ENCODE peak calls at places on chromosomes 3 and 15, in seven cellular contexts. S, N, A, D, W, Z and V are unnamed samples.

GRCh38 chr15:59232476-59232875 is 25.8 kb downstream of the LDHAL6B start:
- DNase-seq in A (no peak), S (peak), N (no peak), Z (no peak), D (no peak), W (no peak), V (peak)

GRCh38 chr3:58471025-58471887 is 20.6 kb upstream of the KCTD6 start:
- DNase-seq in D (no peak), S (peak), W (no peak), N (peak), Z (peak), A (peak), V (peak)

GRCh38 chr15:94864600-94864999 is 633.2 kb downstream of the MCTP2 start:
- DNase-seq in W (no peak), D (no peak), Z (no peak), N (no peak), S (no peak), A (no peak), V (no peak)

GRCh38 chr15:41241251-41241964 is 10.3 kb downstream of the CHP1 start:
- DNase-seq in S (no peak), Z (no peak), A (no peak), D (no peak), N (no peak), W (no peak), V (no peak)

GRCh38 chr3:16102905-16103364 is 71.5 kb upstream of the GALNT15 start:
- DNase-seq in A (no peak), Z (no peak), N (no peak), W (no peak), D (no peak), S (peak), V (no peak)

GRCh38 chr15:40754574-40754882 is 526 bp downstream of the RMDN3 start:
- DNase-seq in W (no peak), S (no peak), N (no peak), D (no peak), Z (no peak), A (no peak), V (no peak)

GRCh38 chr15:74134387-74135027 is 4.1 kb downstream of the ISLR2 start:
- DNase-seq in Z (no peak), S (no peak), W (peak), D (no peak), N (no peak), A (no peak), V (no peak)

GRCh38 chr3:24573576-24573975 is 78.9 kb upstream of the THRB start:
- DNase-seq in A (no peak), Z (no peak), W (no peak), S (no peak), N (no peak), D (no peak), V (no peak)

GRCh38 chr3:52237006-52237658 is 1.8 kb downstream of the TWF2 start:
- DNase-seq in D (no peak), W (no peak), A (no peak), Z (no peak), S (no peak), N (no peak), V (no peak)

GRCh38 chr3:195195321-195196209 is 75.4 kb downstream of the XXYLT1 start:
- DNase-seq in N (peak), W (peak), Z (no peak), A (no peak), S (no peak), D (no peak), V (no peak)

GRCh38 chr3:149511040-149511626 is 36.6 kb downstream of the TM4SF4 start:
- DNase-seq in A (no peak), S (no peak), Z (no peak), W (no peak), D (no peak), N (no peak), V (no peak)

GRCh38 chr3:194101592-194102432 is 34.1 kb upstream of the HES1 start:
- DNase-seq in D (no peak), W (no peak), S (no peak), Z (no peak), A (peak), N (no peak), V (no peak)

GRCh38 chr3:102741105-102741504 is 306.3 kb downstream of the ZPLD1 start:
- DNase-seq in D (peak), S (no peak), Z (no peak), N (no peak), A (no peak), W (no peak), V (no peak)

GRCh38 chr3:2774485-2774884 is 335.7 kb downstream of the IL5RA start:
- DNase-seq in N (no peak), A (no peak), W (no peak), Z (no peak), S (no peak), D (no peak), V (no peak)

GRCh38 chr3:26428992-26429391 is 193.6 kb upstream of the LRRC3B start:
- DNase-seq in D (no peak), N (no peak), Z (no peak), S (no peak), W (no peak), A (no peak), V (no peak)

GRCh38 chr3:16503191-16503776 is 10.2 kb downstream of the RFTN1 start:
- DNase-seq in S (no peak), D (no peak), N (no peak), A (no peak), Z (no peak), W (no peak), V (no peak)

GRCh38 chr15:101437618-101438481 is 51.7 kb downstream of the PCSK6 start:
- DNase-seq in Z (no peak), D (no peak), S (no peak), N (no peak), W (no peak), A (no peak), V (no peak)

GRCh38 chr3:122200681-122201080 is 17.2 kb downstream of the CASR start:
- DNase-seq in Z (no peak), W (no peak), D (no peak), N (no peak), A (no peak), S (no peak), V (no peak)

GRCh38 chr3:171439996-171440395 is 20.2 kb downstream of the TNIK start:
- DNase-seq in A (no peak), W (no peak), D (no peak), N (no peak), Z (no peak), S (no peak), V (no peak)

GRCh38 chr3:32460031-32460749 is 42.5 kb downstream of the CMTM6 start:
- DNase-seq in Z (no peak), W (peak), D (peak), A (peak), S (no peak), N (no peak), V (no peak)

GRCh38 chr15:49313650-49314049 is 109.4 kb upstream of the FGF7 start:
- DNase-seq in D (no peak), N (no peak), A (no peak), S (peak), W (no peak), Z (no peak), V (peak)

GRCh38 chr3:131812433-131812832 is 222.4 kb downstream of the CPNE4 start:
- DNase-seq in D (no peak), N (no peak), A (no peak), S (no peak), W (no peak), Z (no peak), V (no peak)

GRCh38 chr3:195788711-195789581 is 22.8 kb downstream of the MUC4 start:
- DNase-seq in W (no peak), Z (no peak), N (no peak), A (no peak), D (no peak), S (no peak), V (no peak)

GRCh38 chr3:122100591-122101491 is 45.7 kb downstream of the CD86 start:
- DNase-seq in A (no peak), W (no peak), S (no peak), D (peak), Z (no peak), N (no peak), V (no peak)

GRCh38 chr3:71563827-71564226 is 19.7 kb downstream of the FOXP1 start:
- DNase-seq in A (peak), W (no peak), D (peak), Z (no peak), N (no peak), S (no peak), V (no peak)

GRCh38 chr3:97278506-97278905 is 464.1 kb downstream of the EPHA6 start:
- DNase-seq in Z (no peak), A (no peak), D (no peak), S (no peak), W (no peak), N (no peak), V (no peak)

GRCh38 chr15:30985081-30985531 is 6.3 kb downstream of the MTMR10 start:
- DNase-seq in W (no peak), N (no peak), S (peak), D (no peak), A (no peak), Z (no peak), V (no peak)

GRCh38 chr15:93244691-93245615 is 155.9 kb upstream of the RGMA start:
- DNase-seq in S (no peak), N (no peak), Z (no peak), A (no peak), D (no peak), W (no peak), V (no peak)

GRCh38 chr15:25415707-25416106 is 23.1 kb downstream of the UBE3A start:
- DNase-seq in D (no peak), A (no peak), S (no peak), Z (no peak), N (no peak), W (no peak), V (no peak)

GRCh38 chr3:23324745-23325144 is 121.6 kb downstream of the UBE2E2 start:
- DNase-seq in A (peak), W (no peak), Z (no peak), S (peak), N (no peak), D (peak), V (peak)

GRCh38 chr3:163785693-163786092 is 1292.6 kb downstream of the SI start:
- DNase-seq in S (no peak), A (peak), N (no peak), Z (no peak), D (no peak), W (peak), V (no peak)

GRCh38 chr3:39000008-39000450 is 51.7 kb downstream of the SCN11A start:
- DNase-seq in Z (peak), A (peak), S (peak), W (no peak), D (peak), N (no peak), V (peak)

GRCh38 chr15:38623744-38624143 is 59.1 kb upstream of the RASGRP1 start:
- DNase-seq in W (no peak), S (no peak), D (peak), N (no peak), A (no peak), Z (no peak), V (no peak)

GRCh38 chr3:171028779-171029232 is 2.3 kb upstream of the SLC2A2 start:
- DNase-seq in A (no peak), Z (no peak), S (peak), N (no peak), W (no peak), D (no peak), V (peak)

GRCh38 chr3:101809178-101810022 is 30.4 kb downstream of the NXPE3 start:
- DNase-seq in W (peak), A (no peak), D (peak), Z (no peak), N (no peak), S (peak), V (no peak)

GRCh38 chr15:72195101-72195511 is 2.5 kb downstream of the GRAMD2A start:
- DNase-seq in A (no peak), W (no peak), S (no peak), D (peak), Z (no peak), N (no peak), V (no peak)

DNA sequence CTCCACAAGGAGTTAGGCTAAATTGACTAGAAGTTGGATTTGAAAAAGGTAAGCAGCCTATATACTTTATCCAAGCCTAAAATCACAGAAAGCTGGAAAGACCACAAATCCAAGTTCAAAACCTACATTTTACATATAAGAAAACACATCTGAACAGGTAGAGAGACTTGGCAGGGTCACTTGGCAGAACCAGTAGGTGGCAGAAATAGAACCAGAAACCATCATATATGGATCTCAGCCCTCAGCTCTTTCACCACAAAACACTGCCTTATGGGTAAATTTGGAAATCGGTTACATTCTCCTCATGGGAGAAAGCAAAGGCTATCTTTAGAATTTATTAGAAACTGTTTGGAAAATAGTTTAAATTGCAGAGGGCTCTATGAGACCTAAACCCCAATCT is 44.2 kb downstream of the MKRN2 start:
- DNase-seq in Z (peak), S (no peak), A (no peak), N (no peak), D (no peak), W (no peak), V (no peak)
- TF ChIP-seq CTCF in Z (no peak), S (peak), A (peak), N (peak), D (peak), W (no peak), V (peak)

DNA sequence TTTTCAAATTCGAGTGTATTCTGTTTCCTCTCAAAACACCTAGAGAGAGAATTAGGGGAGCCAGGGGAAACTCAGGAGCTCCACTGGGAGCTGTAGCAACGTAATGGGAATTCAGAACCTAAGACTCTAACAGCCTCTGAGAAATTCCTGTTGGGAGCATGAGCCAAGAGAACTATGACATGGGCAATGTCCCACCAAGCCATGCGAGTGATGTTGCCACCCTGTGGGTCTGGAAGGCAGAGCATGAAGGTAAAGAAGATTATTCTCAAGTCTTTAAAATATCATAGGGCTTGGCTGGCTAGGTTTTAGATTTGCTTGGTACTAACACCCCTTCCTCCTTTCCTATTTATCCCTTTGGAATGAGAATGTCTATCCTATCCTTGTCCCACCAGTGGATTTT is 392.6 kb upstream of the ADAMTS9 start:
- DNase-seq in Z (no peak), S (no peak), A (no peak), N (no peak), W (no peak), D (no peak), V (no peak)
- TF ChIP-seq CTCF in Z (no peak), S (no peak), A (no peak), N (no peak), W (no peak), D (no peak), V (no peak)

DNA sequence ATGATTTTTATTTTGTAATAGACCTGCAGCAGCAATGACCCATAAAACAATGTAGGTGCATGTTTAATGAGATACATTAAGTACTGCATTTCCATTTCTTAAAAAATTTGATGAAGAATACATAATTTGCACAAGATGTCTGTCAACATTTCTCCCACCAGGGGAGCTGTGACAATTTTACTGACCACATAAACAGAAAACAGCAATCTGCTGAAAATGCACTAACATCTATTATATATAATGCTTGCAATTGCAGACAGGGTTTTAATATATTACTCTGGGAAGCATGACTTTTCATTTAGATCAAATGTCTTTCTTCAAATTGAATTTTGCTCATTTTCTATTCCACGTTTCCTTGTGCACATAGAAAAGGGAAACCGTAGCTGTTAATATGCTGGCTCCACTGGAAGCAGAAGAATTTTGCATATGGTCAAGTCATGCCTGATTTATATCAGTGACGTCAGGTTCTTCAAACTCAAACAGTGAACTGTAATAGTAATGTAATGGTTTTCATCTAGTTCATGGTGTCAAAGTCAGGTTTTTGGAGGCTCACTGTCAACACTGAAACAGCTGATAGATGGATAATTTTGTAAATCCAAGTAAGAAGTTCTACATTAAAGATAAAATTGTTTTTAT is 79.8 kb upstream of the IGF1R start:
- DNase-seq in A (no peak), W (no peak), D (no peak), Z (no peak), N (no peak), S (no peak), V (no peak)
- TF ChIP-seq CTCF in A (no peak), W (peak), D (peak), Z (peak), N (no peak), S (peak), V (peak)

DNA sequence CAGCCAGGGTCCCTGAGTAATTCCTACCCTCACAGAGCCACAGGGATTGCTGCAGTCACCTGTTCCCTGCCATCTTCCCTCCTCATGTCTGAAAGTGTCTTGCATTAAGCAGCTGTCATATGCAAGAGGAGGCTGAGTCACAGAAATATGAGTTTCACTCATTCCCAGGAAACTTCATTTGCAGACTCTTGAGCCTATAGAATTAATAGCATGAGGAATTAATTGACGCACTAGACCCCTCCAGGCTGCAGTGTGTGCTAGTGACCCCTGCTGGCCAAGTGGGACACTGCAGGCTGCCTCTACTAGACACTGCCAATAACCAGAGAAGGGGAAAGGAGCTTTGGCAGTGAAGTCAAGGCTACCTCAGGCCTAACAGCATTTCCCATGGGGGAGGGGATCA is 50.6 kb upstream of the SLC6A1 start:
- DNase-seq in S (no peak), W (peak), N (no peak), Z (no peak), D (peak), A (no peak), V (no peak)
- TF ChIP-seq CTCF in S (peak), W (peak), N (no peak), Z (peak), D (peak), A (peak), V (peak)